ENCODE peak calls at places on chromosome 19, in ten cellular contexts. K, O, P, I, S, M, F, H, X and B are unnamed samples.

GRCh38 chr19:37348060-37348459 is 22.8 kb upstream of the ZNF527 start:
- DNase-seq in K (no peak), O (no peak), P (no peak), I (no peak), S (no peak), M (no peak), F (no peak), H (no peak), X (no peak), B (no peak)

GRCh38 chr19:35732540-35733179 is 9.6 kb downstream of the IGFLR1 start:
- DNase-seq in K (no peak), O (no peak), P (no peak), I (no peak), S (no peak), M (no peak), F (no peak), H (no peak), X (no peak), B (no peak)

GRCh38 chr19:40974633-40975037 is 16.4 kb upstream of the CYP2B6 start:
- DNase-seq in K (peak; percentile 71), O (no peak), P (peak; percentile 71), I (peak; percentile 56), S (peak; percentile 80), M (peak; percentile 78), F (peak; percentile 90), H (peak; percentile 69), X (peak; percentile 43), B (no peak)

GRCh38 chr19:7860902-7861618 is 13.1 kb downstream of the PRR36 start:
- DNase-seq in K (no peak), O (no peak), P (no peak), I (no peak), S (no peak), M (no peak), F (no peak), H (no peak), X (no peak), B (no peak)

GRCh38 chr19:934865-935422 is 9.1 kb downstream of the ARID3A start:
- DNase-seq in K (peak; percentile 94), O (no peak), P (no peak), I (peak; percentile 93), S (peak; percentile 96), M (peak; percentile 90), F (no peak), H (peak; percentile 70), X (no peak), B (no peak)

GRCh38 chr19:35928507-35928906 is 7.7 kb upstream of the LRFN3 start:
- DNase-seq in K (no peak), O (no peak), P (no peak), I (no peak), S (no peak), M (no peak), F (no peak), H (no peak), X (no peak), B (no peak)

GRCh38 chr19:55287361-55288079 is 3.7 kb downstream of the BRSK1 start:
- DNase-seq in K (peak; percentile 43), O (no peak), P (no peak), I (no peak), S (no peak), M (no peak), F (no peak), H (no peak), X (no peak), B (no peak)

GRCh38 chr19:1437609-1438008 is 587 bp upstream of the RPS15 start:
- DNase-seq in K (no peak), O (no peak), P (no peak), I (no peak), S (no peak), M (no peak), F (no peak), H (no peak), X (no peak), B (no peak)

GRCh38 chr19:51427220-51427619 is 9.8 kb upstream of the SIGLEC10 start:
- DNase-seq in K (no peak), O (no peak), P (no peak), I (no peak), S (no peak), M (no peak), F (no peak), H (no peak), X (no peak), B (no peak)

GRCh38 chr19:10228925-10229324 is 2.2 kb downstream of the S1PR2 start:
- DNase-seq in K (no peak), O (no peak), P (no peak), I (peak; percentile 65), S (peak; percentile 64), M (peak; percentile 46), F (peak; percentile 64), H (no peak), X (peak; percentile 46), B (no peak)

GRCh38 chr19:9917322-9917721 is 19.0 kb downstream of the OLFM2 start:
- DNase-seq in K (no peak), O (no peak), P (peak; percentile 33), I (peak; percentile 67), S (peak; percentile 35), M (peak; percentile 70), F (no peak), H (peak; percentile 61), X (no peak), B (no peak)

GRCh38 chr19:9939301-9939913 is 3.1 kb upstream of the OLFM2 start:
- DNase-seq in K (no peak), O (no peak), P (no peak), I (no peak), S (no peak), M (no peak), F (no peak), H (peak; percentile 49), X (no peak), B (no peak)

GRCh38 chr19:19531951-19532805 is 3.5 kb downstream of the YJEFN3 start:
- DNase-seq in K (peak; percentile 88), O (no peak), P (peak; percentile 54), I (peak; percentile 72), S (peak; percentile 80), M (peak; percentile 80), F (peak; percentile 88), H (peak; percentile 43), X (peak; percentile 70), B (peak; percentile 24)

GRCh38 chr19:23071087-23071511 is 45.7 kb upstream of the ZNF730 start:
- DNase-seq in K (peak; percentile 57), O (no peak), P (peak; percentile 9), I (peak; percentile 8), S (no peak), M (no peak), F (peak; percentile 13), H (peak; percentile 28), X (no peak), B (no peak)